ENCODE peak calls at places on chromosomes 5 and 9, in seven cellular contexts. K is uterus, S is body of pancreas, H is lower leg skin, Q is ecto neural progenitor cell, F is neuronal stem cell, M is keratinocyte. N is an unnamed sample.

GRCh38 chr9:126127591-126127990 is 199.0 kb upstream of the MVB12B start:
- DNase-seq in Q (peak; percentile 21), F (no peak), K (no peak), S (no peak), H (peak; percentile 3), M (no peak), N (no peak)

GRCh38 chr5:157870837-157871834 is 12.2 kb upstream of the CLINT1 start:
- DNase-seq in M (peak; percentile 55), K (no peak), S (no peak), Q (no peak), H (no peak), F (no peak), N (peak; percentile 25)

GRCh38 chr9:534886-535285 is 306.6 kb upstream of the DMRT1 start:
- DNase-seq in F (no peak), H (no peak), M (no peak), S (peak; percentile 80), K (no peak), Q (no peak), N (no peak)

GRCh38 chr5:178524093-178524882 is 65.9 kb downstream of the COL23A1 start:
- DNase-seq in F (no peak), S (no peak), M (no peak), Q (no peak), H (no peak), K (no peak), N (no peak)

GRCh38 chr9:69181908-69182353 is 7.9 kb downstream of the TJP2 start:
- DNase-seq in M (no peak), Q (no peak), S (peak; percentile 25), K (no peak), F (no peak), H (no peak), N (no peak)

GRCh38 chr5:119287547-119288073 is 68.2 kb upstream of the TNFAIP8 start:
- DNase-seq in S (no peak), K (no peak), H (no peak), Q (no peak), F (no peak), M (no peak), N (no peak)

GRCh38 chr5:173792781-173793547 is 95.2 kb upstream of the CPEB4 start:
- DNase-seq in M (no peak), H (no peak), Q (no peak), F (no peak), K (no peak), S (no peak), N (no peak)

GRCh38 chr5:22242532-22242931 is 610.6 kb downstream of the CDH12 start:
- DNase-seq in K (no peak), S (no peak), M (no peak), H (no peak), F (no peak), Q (no peak), N (no peak)

N was measured in astrocyte of the spinal cord.